ENCODE peak calls at places on chromosomes 12 and 14, in nine cellular contexts. K is activated CD4-positive, alpha-beta T cell treated with anti-CD3 and anti-CD28 coated beads, Interleukin-2, amount 10 ng/mL, durations not matched to agents 7 days and 5 days; Y is GM12892; W is ecto neural progenitor cell; O is AG08396; M is H9; E is activated naive CD4-positive, alpha-beta T cell treated with anti-CD3 and anti-CD28 coated beads, Interleukin-2, amount 10 ng/mL, durations not matched to agents 7 days and 5 days; V is endothelial cell; C is stimulated activated CD4-positive, alpha-beta T cell treated with anti-CD3 and anti-CD28 coated beads, Interleukin-12 subunit alpha, Interleukin-12 subunit beta, amount 100 ng/mL, for 4 hours. A is an unnamed sample.

GRCh38 chr14:71206766-71207371 is 299.6 kb downstream of the PCNX1 start:
- DNase-seq in V (no peak), W (no peak), O (peak), M (no peak), C (no peak), E (no peak), Y (no peak), K (no peak), A (no peak)

GRCh38 chr12:54529581-54529980 is 19.8 kb upstream of the PDE1B start:
- DNase-seq in W (no peak), V (no peak), M (no peak), K (no peak), E (no peak), C (no peak), Y (no peak), O (no peak), A (no peak)

GRCh38 chr12:2422591-2422990 is 369.8 kb downstream of the CACNA1C start:
- DNase-seq in M (no peak), K (no peak), E (no peak), W (no peak), V (no peak), O (no peak), C (no peak), Y (no peak), A (no peak)

GRCh38 chr14:52906141-52906601 is 44.7 kb downstream of the FERMT2 start:
- DNase-seq in C (no peak), V (no peak), O (peak), K (no peak), W (no peak), Y (no peak), M (no peak), E (no peak), A (no peak)

GRCh38 chr14:39015360-39015961 is 87.6 kb downstream of the SEC23A start:
- DNase-seq in W (no peak), Y (peak), M (no peak), C (no peak), E (peak), V (peak), K (peak), O (peak), A (peak)

GRCh38 chr14:91048256-91048655 is 12.2 kb downstream of the RPS6KA5 start:
- DNase-seq in K (no peak), E (no peak), V (no peak), O (no peak), M (no peak), Y (no peak), C (no peak), W (no peak), A (no peak)

GRCh38 chr14:104164512-104164911 is 26.1 kb downstream of the KIF26A start:
- DNase-seq in C (no peak), E (no peak), O (no peak), M (no peak), K (no peak), V (no peak), Y (no peak), W (no peak), A (no peak)

GRCh38 chr14:95998656-95999055 is 40.5 kb upstream of the C14orf132 start:
- DNase-seq in O (no peak), W (no peak), E (no peak), M (no peak), K (no peak), Y (no peak), V (no peak), C (no peak), A (no peak)

GRCh38 chr12:1846421-1847405 is 26.3 kb downstream of the LRTM2 start:
- DNase-seq in O (no peak), Y (no peak), V (no peak), K (no peak), M (peak), E (no peak), C (no peak), W (no peak), A (no peak)

GRCh38 chr14:56235388-56235787 is 117.2 kb downstream of the PELI2 start:
- DNase-seq in V (no peak), C (no peak), M (no peak), E (no peak), Y (no peak), W (no peak), O (no peak), K (no peak), A (no peak)

GRCh38 chr12:46964496-46965098 is 114.8 kb upstream of the PCED1B start:
- DNase-seq in O (peak), K (no peak), V (no peak), E (no peak), W (peak), Y (no peak), C (no peak), M (peak), A (no peak)

GRCh38 chr12:29207120-29207519 is 58.0 kb downstream of the FAR2 start:
- DNase-seq in Y (no peak), V (no peak), O (no peak), E (no peak), C (no peak), W (no peak), K (no peak), M (no peak), A (no peak)

GRCh38 chr12:26000883-26001282 is 42.4 kb downstream of the RASSF8 start:
- DNase-seq in W (no peak), K (no peak), M (no peak), Y (no peak), V (no peak), E (no peak), O (no peak), C (no peak), A (no peak)

GRCh38 chr14:59354666-59355065 is 110.5 kb downstream of the GPR135 start:
- DNase-seq in K (no peak), C (no peak), V (no peak), Y (no peak), W (no peak), M (no peak), E (no peak), O (peak), A (no peak)

GRCh38 chr12:49947593-49948226 is 2.8 kb upstream of the AQP2 start:
- DNase-seq in V (no peak), K (no peak), E (no peak), Y (no peak), C (no peak), M (no peak), W (no peak), O (no peak), A (no peak)

GRCh38 chr12:20852649-20853048 is 42.1 kb downstream of the SLCO1B3 start:
- DNase-seq in O (no peak), V (no peak), C (no peak), K (no peak), W (no peak), E (no peak), Y (no peak), M (no peak), A (no peak)

GRCh38 chr12:1815814-1816729 is 4.3 kb upstream of the LRTM2 start:
- DNase-seq in K (no peak), O (no peak), V (no peak), C (no peak), Y (no peak), M (no peak), E (no peak), W (no peak), A (no peak)

GRCh38 chr12:125276567-125276966 is 211.3 kb downstream of the AACS start:
- DNase-seq in K (no peak), C (no peak), M (no peak), Y (no peak), W (no peak), V (no peak), O (no peak), E (no peak), A (no peak)

GRCh38 chr12:46402451-46402850 is 29.9 kb upstream of the SLC38A2 start:
- DNase-seq in E (no peak), K (no peak), V (no peak), C (no peak), Y (no peak), O (peak), W (no peak), M (no peak), A (no peak)

A was measured in nephron progenitor cell.